ENCODE peak calls at places on chromosomes 3 and 15, in six cellular contexts. O is mesendoderm, Z is mesenchymal stem cell, K is IMR-90, X is trophoblast cell, R is H1. U is an unnamed sample.

GRCh38 chr3:32203854-32204253 is 34.6 kb upstream of the CMTM8 start:
- DNase-seq in R (no peak), K (peak; percentile 37), Z (no peak), X (peak; percentile 13), O (no peak), U (no peak)

GRCh38 chr15:70004826-70005225 is 92.9 kb downstream of the TLE3 start:
- DNase-seq in R (no peak), Z (no peak), K (no peak), X (no peak), O (no peak), U (no peak)

GRCh38 chr3:65126527-65127440 is 439.0 kb upstream of the ADAMTS9 start:
- DNase-seq in X (peak; percentile 1), K (peak; percentile 10), Z (peak; percentile 89), R (no peak), O (no peak), U (no peak)

GRCh38 chr15:22794621-22795167 is 8.2 kb downstream of the NIPA1 start:
- DNase-seq in Z (no peak), O (no peak), R (no peak), K (no peak), X (no peak), U (no peak)

GRCh38 chr15:26394801-26395200 is 378.1 kb downstream of the GABRB3 start:
- DNase-seq in O (peak; percentile 35), Z (no peak), X (no peak), K (no peak), R (no peak), U (no peak)

GRCh38 chr3:193701896-193702644 is 109.1 kb downstream of the OPA1 start:
- DNase-seq in R (no peak), O (no peak), Z (no peak), K (peak; percentile 27), X (no peak), U (peak; percentile 62)

GRCh38 chr15:89179966-89180875 is 41.2 kb downstream of the RLBP1 start:
- DNase-seq in O (no peak), X (no peak), Z (peak; percentile 17), K (peak; percentile 32), R (no peak), U (no peak)

GRCh38 chr15:57994468-57995154 is 70.9 kb downstream of the ALDH1A2 start:
- DNase-seq in Z (no peak), R (no peak), O (no peak), X (no peak), K (no peak), U (no peak)

GRCh38 chr3:161096771-161097367 is 8.3 kb downstream of the B3GALNT1 start:
- DNase-seq in O (peak; percentile 63), R (peak; percentile 10), Z (peak; percentile 28), K (peak; percentile 4), X (peak; percentile 40), U (no peak)

GRCh38 chr15:101318810-101319200 is 23.8 kb upstream of the SNRPA1 start:
- DNase-seq in R (no peak), Z (peak; percentile 6), O (peak; percentile 7), X (no peak), K (no peak), U (no peak)

GRCh38 chr3:66144792-66145733 is 75.7 kb upstream of the SLC25A26 start:
- DNase-seq in Z (peak; percentile 19), R (no peak), O (no peak), K (peak; percentile 61), X (no peak), U (no peak)

GRCh38 chr3:120858501-120858900 is 49.5 kb upstream of the STXBP5L start:
- DNase-seq in K (no peak), R (no peak), X (peak; percentile 17), O (no peak), Z (no peak), U (no peak)

GRCh38 chr15:52005748-52006701 is 13.0 kb upstream of the MAPK6 start:
- DNase-seq in O (no peak), K (peak; percentile 85), Z (peak; percentile 66), R (no peak), X (no peak), U (no peak)

GRCh38 chr3:13474776-13475303 is 5.3 kb upstream of the HDAC11 start:
- DNase-seq in R (no peak), O (no peak), X (peak; percentile 54), Z (no peak), K (no peak), U (no peak)

GRCh38 chr15:51307325-51307724 is 31.1 kb downstream of the CYP19A1 start:
- DNase-seq in Z (no peak), O (no peak), X (no peak), K (no peak), R (no peak), U (no peak)

GRCh38 chr3:43190682-43191081 is 84.8 kb upstream of the POMGNT2 start:
- DNase-seq in X (peak; percentile 46), Z (peak; percentile 64), O (no peak), K (peak; percentile 91), R (no peak), U (no peak)

GRCh38 chr3:105823149-105823866 is 45.5 kb downstream of the CBLB start:
- DNase-seq in X (peak; percentile 66), K (peak; percentile 98), O (no peak), R (no peak), Z (peak; percentile 97), U (no peak)

GRCh38 chr3:16504242-16504641 is 9.3 kb downstream of the RFTN1 start:
- DNase-seq in K (peak; percentile 48), O (no peak), Z (peak; percentile 62), R (no peak), X (peak; percentile 41), U (no peak)

GRCh38 chr3:16504692-16505091 is 8.8 kb downstream of the RFTN1 start:
- DNase-seq in K (no peak), Z (no peak), X (no peak), O (no peak), R (no peak), U (no peak)

GRCh38 chr3:16500911-16501310 is 12.6 kb downstream of the RFTN1 start:
- DNase-seq in R (no peak), O (no peak), Z (no peak), K (no peak), X (no peak), U (no peak)

GRCh38 chr3:16503191-16503776 is 10.2 kb downstream of the RFTN1 start:
- DNase-seq in R (no peak), O (no peak), X (no peak), Z (no peak), K (no peak), U (no peak)

GRCh38 chr3:16502347-16502908 is 11.1 kb downstream of the RFTN1 start:
- DNase-seq in R (no peak), Z (no peak), K (no peak), O (no peak), X (no peak), U (no peak)
- H3K23ac ChIP-seq in R (no peak overlapping the region), Z (no peak overlapping the region), K (no peak overlapping the region), O (no peak overlapping the region), X (no peak overlapping the region), U (no peak overlapping the region)

GRCh38 chr15:41085029-41085428 is 31.1 kb downstream of the INO80 start:
- DNase-seq in R (no peak), X (peak; percentile 3), O (no peak), Z (no peak), K (no peak), U (no peak)
- H3K36me3 ChIP-seq in R (peaks cover 69% of the 10 kb centered on the region), X (peaks cover 40% of the 10 kb centered on the region), O (peaks cover 9% of the 10 kb centered on the region), Z (peaks cover 93% of the 10 kb centered on the region), K (peaks cover 45% of the 10 kb centered on the region), U (peaks cover 14% of the 10 kb centered on the region)

GRCh38 chr3:47643092-47643491 is 64.4 kb upstream of the CSPG5 start:
- DNase-seq in K (no peak), Z (no peak), X (no peak), O (no peak), R (no peak), U (no peak)
- H3K23ac ChIP-seq in K (no peak overlapping the region), Z (no peak overlapping the region), X (no peak overlapping the region), O (no peak overlapping the region), R (no peak overlapping the region), U (no peak overlapping the region)

GRCh38 chr15:75403892-75404291 is 35.5 kb upstream of the MAN2C1 start:
- DNase-seq in R (no peak), X (no peak), O (no peak), Z (no peak), K (no peak), U (no peak)
- H3K36me3 ChIP-seq in R (peaks cover 69% of the 10 kb centered on the region), X (peaks cover 35% of the 10 kb centered on the region), O (peaks cover 9% of the 10 kb centered on the region), Z (peaks cover 83% of the 10 kb centered on the region), K (peaks cover 50% of the 10 kb centered on the region), U (peaks cover 22% of the 10 kb centered on the region)

U was measured in neuronal stem cell.